ENCODE peak calls at places on chromosome 13, in five cellular contexts. Q, N, R, E and T are unnamed samples.

GRCh38 chr13:48156466-48156865 is 61.6 kb upstream of the MED4 start:
- DNase-seq in Q (no peak), N (no peak), R (no peak), E (no peak), T (no peak)

GRCh38 chr13:66528139-66528538 is 702.0 kb downstream of the PCDH9 start:
- DNase-seq in Q (no peak), N (no peak), R (no peak), E (no peak), T (no peak)

GRCh38 chr13:114048463-114048862 is 74.6 kb upstream of the C13orf46 start:
- DNase-seq in Q (no peak), N (no peak), R (no peak), E (no peak), T (no peak)

GRCh38 chr13:26759156-26759906 is 1.3 kb downstream of the GPR12 start:
- DNase-seq in Q (no peak), N (no peak), R (no peak), E (no peak), T (no peak)

GRCh38 chr13:24185591-24186232 is 25.2 kb downstream of the SPATA13 start:
- DNase-seq in Q (no peak), N (no peak), R (no peak), E (no peak), T (no peak)

GRCh38 chr13:87678353-87678752 is 7.2 kb downstream of the SLITRK5 start:
- DNase-seq in Q (no peak), N (no peak), R (no peak), E (peak), T (no peak)

GRCh38 chr13:111526922-111527321 is 206.5 kb downstream of the TEX29 start:
- DNase-seq in Q (no peak), N (no peak), R (no peak), E (no peak), T (no peak)

GRCh38 chr13:78022164-78022877 is 103.7 kb upstream of the EDNRB start:
- DNase-seq in Q (no peak), N (no peak), R (no peak), E (peak), T (no peak)

GRCh38 chr13:39840201-39840600 is 184.7 kb downstream of the COG6 start:
- DNase-seq in Q (no peak), N (no peak), R (no peak), E (no peak), T (no peak)

GRCh38 chr13:76286178-76286577 is 600.0 kb downstream of the KCTD12 start:
- DNase-seq in Q (no peak), N (no peak), R (no peak), E (no peak), T (no peak)

GRCh38 chr13:41313659-41314197 is 2.7 kb downstream of the NAA16 start:
- DNase-seq in Q (no peak), N (no peak), R (no peak), E (no peak), T (no peak)

GRCh38 chr13:44305845-44306244 is 67.8 kb upstream of the SERP2 start:
- DNase-seq in Q (no peak), N (no peak), R (no peak), E (no peak), T (peak)

GRCh38 chr13:34765446-34766180 is 176.5 kb upstream of the NBEA start:
- DNase-seq in Q (no peak), N (no peak), R (no peak), E (no peak), T (no peak)

GRCh38 chr13:101152184-101152583 is 264.1 kb downstream of the NALCN start:
- DNase-seq in Q (no peak), N (no peak), R (no peak), E (no peak), T (no peak)

GRCh38 chr13:24348797-24349515 is 39.6 kb downstream of the C1QTNF9 start:
- DNase-seq in Q (no peak), N (no peak), R (no peak), E (no peak), T (no peak)

GRCh38 chr13:101018720-101019119 is 344.1 kb upstream of the TMTC4 start:
- DNase-seq in Q (no peak), N (no peak), R (no peak), E (no peak), T (no peak)

GRCh38 chr13:89465366-89465765 is 1794.2 kb downstream of the SLITRK5 start:
- DNase-seq in Q (no peak), N (no peak), R (no peak), E (no peak), T (no peak)

GRCh38 chr13:93721483-93721882 is 494.9 kb downstream of the GPC6 start:
- DNase-seq in Q (no peak), N (peak), R (no peak), E (no peak), T (no peak)

GRCh38 chr13:114264886-114265611 is 16.4 kb upstream of the UPF3A start:
- DNase-seq in Q (no peak), N (no peak), R (no peak), E (no peak), T (no peak)

GRCh38 chr13:100633461-100633860 is 41.1 kb downstream of the TMTC4 start:
- DNase-seq in Q (no peak), N (no peak), R (no peak), E (no peak), T (no peak)

GRCh38 chr13:75870397-75870801 is 234.3 kb downstream of the LMO7 start:
- DNase-seq in Q (peak), N (no peak), R (no peak), E (peak), T (no peak)

GRCh38 chr13:38670627-38671026 is 16.2 kb upstream of the FREM2 start:
- DNase-seq in Q (no peak), N (no peak), R (no peak), E (no peak), T (no peak)

GRCh38 chr13:67069117-67069767 is 160.9 kb downstream of the PCDH9 start:
- DNase-seq in Q (peak), N (peak), R (no peak), E (no peak), T (no peak)